ENCODE peak calls at places on chromosome 9, in seven cellular contexts. Y, U, B, P, W, E and F are unnamed samples.

GRCh38 chr9:38359297-38359653 is 33.2 kb upstream of the ALDH1B1 start:
- DNase-seq in Y (no peak), U (no peak), B (no peak), P (no peak), W (no peak), E (no peak), F (no peak)

GRCh38 chr9:93346240-93347112 is 105.0 kb upstream of the FAM120A start:
- DNase-seq in Y (no peak), U (no peak), B (no peak), P (no peak), W (no peak), E (no peak), F (no peak)

GRCh38 chr9:88143944-88144343 is 5.7 kb upstream of the SPATA31C2 start:
- DNase-seq in Y (no peak), U (no peak), B (no peak), P (no peak), W (no peak), E (no peak), F (no peak)

GRCh38 chr9:20561542-20561941 is 60.8 kb downstream of the MLLT3 start:
- DNase-seq in Y (no peak), U (no peak), B (no peak), P (no peak), W (no peak), E (no peak), F (no peak)

GRCh38 chr9:122827759-122828090 is 663 bp downstream of the PDCL start:
- DNase-seq in Y (peak; percentile 6), U (no peak), B (no peak), P (no peak), W (no peak), E (no peak), F (no peak)

GRCh38 chr9:124860582-124861341 is 995 bp downstream of the RPL35 start:
- DNase-seq in Y (no peak), U (no peak), B (no peak), P (no peak), W (no peak), E (no peak), F (no peak)

GRCh38 chr9:114507726-114508125 is 2.5 kb upstream of the WHRN start:
- DNase-seq in Y (no peak), U (no peak), B (peak; percentile 28), P (no peak), W (no peak), E (no peak), F (no peak)

GRCh38 chr9:135809166-135809565 is 98.2 kb downstream of the CAMSAP1 start:
- DNase-seq in Y (no peak), U (no peak), B (no peak), P (no peak), W (no peak), E (no peak), F (no peak)

GRCh38 chr9:97923529-97924108 is 1.3 kb upstream of the TRMO start:
- DNase-seq in Y (peak; percentile 84), U (peak; percentile 71), B (peak; percentile 81), P (peak; percentile 73), W (peak; percentile 79), E (peak; percentile 84), F (peak; percentile 78)

GRCh38 chr9:87656485-87656884 is 69.4 kb upstream of the CTSL start:
- DNase-seq in Y (peak; percentile 24), U (no peak), B (no peak), P (no peak), W (peak; percentile 42), E (no peak), F (no peak)

GRCh38 chr9:133666387-133666786 is 30.2 kb downstream of the DBH start:
- DNase-seq in Y (no peak), U (no peak), B (no peak), P (no peak), W (no peak), E (no peak), F (no peak)

GRCh38 chr9:131228988-131229387 is 47.3 kb downstream of the FAM78A start:
- DNase-seq in Y (no peak), U (no peak), B (no peak), P (no peak), W (no peak), E (no peak), F (no peak)

GRCh38 chr9:134458111-134458845 is 132.0 kb downstream of the RXRA start:
- DNase-seq in Y (no peak), U (no peak), B (no peak), P (no peak), W (no peak), E (no peak), F (no peak)

GRCh38 chr9:134366223-134367031 is 40.2 kb downstream of the RXRA start:
- DNase-seq in Y (peak; percentile 95), U (peak; percentile 92), B (no peak), P (peak; percentile 92), W (peak; percentile 91), E (peak; percentile 96), F (peak; percentile 90)

DNA sequence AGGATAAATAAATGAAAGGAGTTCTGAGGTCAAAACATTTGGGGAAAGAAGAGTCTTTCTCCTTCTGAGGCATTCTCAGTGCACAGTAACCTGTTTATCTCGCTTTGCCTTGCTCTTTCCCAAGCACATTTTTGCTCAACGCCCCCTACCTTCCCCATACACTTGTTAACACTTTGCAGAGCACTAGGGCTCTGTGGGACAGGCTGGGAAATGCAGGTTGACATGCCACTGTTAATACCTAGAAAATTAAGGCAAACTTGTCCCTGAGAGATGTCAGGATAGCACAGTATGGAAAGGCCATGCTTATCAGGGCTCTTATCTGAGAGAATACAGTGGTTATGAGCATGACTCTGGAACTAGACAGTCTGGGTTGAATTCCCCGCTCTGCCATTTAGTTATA is 152.0 kb downstream of the DOCK8 start:
- DNase-seq in Y (no peak), U (no peak), B (no peak), P (no peak), W (no peak), E (no peak), F (no peak)
- TF ChIP-seq CTCF in Y (no peak), U (no peak), B (no peak), P (no peak), W (no peak), E (no peak), F (no peak)

GRCh38 chr9:127022913-127023665 is 99.3 kb downstream of the ANGPTL2 start:
- DNase-seq in Y (no peak), U (peak; percentile 68), B (no peak), P (no peak), W (no peak), E (peak; percentile 74), F (no peak)
- H3K27ac ChIP-seq in Y (peak overlapping the region; percentile 99), U (no peak overlapping the region), B (no peak overlapping the region), P (peak overlapping the region; percentile 86), W (peak overlapping the region; percentile 74), E (peak overlapping the region; percentile 60), F (peak overlapping the region; percentile 52)

DNA sequence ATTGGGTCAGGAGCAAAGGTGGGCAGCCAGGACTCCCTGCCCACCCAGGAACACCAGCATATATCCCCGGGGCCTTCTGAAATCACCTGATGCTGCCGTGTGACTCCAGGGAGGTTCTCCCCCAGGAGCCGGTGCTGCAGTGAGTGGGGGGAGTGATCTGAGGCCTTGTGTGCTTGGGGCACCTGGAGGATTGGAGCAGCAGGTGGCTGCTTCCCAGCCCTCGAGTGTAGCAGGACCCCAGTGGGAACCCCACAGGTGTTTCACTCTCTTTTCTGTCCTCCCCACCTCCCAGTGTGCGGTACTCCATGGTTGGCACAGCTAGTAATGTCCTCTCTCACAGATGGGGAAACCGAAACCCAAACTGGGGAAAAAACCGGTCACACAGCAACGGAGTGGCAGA is 20.4 kb downstream of the NCS1 start:
- DNase-seq in Y (peak; percentile 56), U (no peak), B (peak; percentile 6), P (no peak), W (no peak), E (no peak), F (no peak)
- H3K4me1 ChIP-seq in Y (peaks cover 91% of the 10 kb centered on the region), U (peaks cover 11% of the 10 kb centered on the region), B (no peaks in the 10 kb centered on the region), P (peaks cover 7% of the 10 kb centered on the region), W (peaks cover 96% of the 10 kb centered on the region), E (no peaks in the 10 kb centered on the region), F (no peaks in the 10 kb centered on the region)

GRCh38 chr9:2623866-2624682 is 2.5 kb downstream of the VLDLR start:
- DNase-seq in Y (no peak), U (no peak), B (no peak), P (no peak), W (no peak), E (no peak), F (no peak)

GRCh38 chr9:2623046-2623865 is 1.7 kb downstream of the VLDLR start:
- DNase-seq in Y (peak; percentile 91), U (peak; percentile 79), B (no peak), P (peak; percentile 67), W (peak; percentile 68), E (peak; percentile 88), F (peak; percentile 79)

GRCh38 chr9:2620876-2621677 is 510 bp upstream of the VLDLR start:
- DNase-seq in Y (peak; percentile 87), U (peak; percentile 87), B (peak; percentile 20), P (peak; percentile 85), W (peak; percentile 87), E (peak; percentile 90), F (peak; percentile 82)

GRCh38 chr9:2621678-2622360 is at the start of gene VLDLR:
- DNase-seq in Y (peak; percentile 70), U (peak; percentile 86), B (no peak), P (peak; percentile 68), W (peak; percentile 61), E (peak; percentile 74), F (peak; percentile 48)

GRCh38 chr9:2622361-2623045 is 916 bp downstream of the VLDLR start:
- DNase-seq in Y (peak; percentile 40), U (peak; percentile 62), B (no peak), P (peak; percentile 30), W (peak; percentile 32), E (peak; percentile 69), F (peak; percentile 32)
- TF ChIP-seq CTCF in Y (no peak), U (no peak), B (no peak), P (no peak), W (no peak), E (no peak), F (no peak)

GRCh38 chr9:91933556-91934352 is 16.3 kb downstream of the ROR2 start:
- DNase-seq in Y (no peak), U (no peak), B (no peak), P (no peak), W (no peak), E (no peak), F (no peak)
- H3K27ac ChIP-seq in Y (no peak overlapping the region), U (no peak overlapping the region), B (no peak overlapping the region), P (no peak overlapping the region), W (peak overlapping the region; percentile 43), E (no peak overlapping the region), F (no peak overlapping the region)

DNA sequence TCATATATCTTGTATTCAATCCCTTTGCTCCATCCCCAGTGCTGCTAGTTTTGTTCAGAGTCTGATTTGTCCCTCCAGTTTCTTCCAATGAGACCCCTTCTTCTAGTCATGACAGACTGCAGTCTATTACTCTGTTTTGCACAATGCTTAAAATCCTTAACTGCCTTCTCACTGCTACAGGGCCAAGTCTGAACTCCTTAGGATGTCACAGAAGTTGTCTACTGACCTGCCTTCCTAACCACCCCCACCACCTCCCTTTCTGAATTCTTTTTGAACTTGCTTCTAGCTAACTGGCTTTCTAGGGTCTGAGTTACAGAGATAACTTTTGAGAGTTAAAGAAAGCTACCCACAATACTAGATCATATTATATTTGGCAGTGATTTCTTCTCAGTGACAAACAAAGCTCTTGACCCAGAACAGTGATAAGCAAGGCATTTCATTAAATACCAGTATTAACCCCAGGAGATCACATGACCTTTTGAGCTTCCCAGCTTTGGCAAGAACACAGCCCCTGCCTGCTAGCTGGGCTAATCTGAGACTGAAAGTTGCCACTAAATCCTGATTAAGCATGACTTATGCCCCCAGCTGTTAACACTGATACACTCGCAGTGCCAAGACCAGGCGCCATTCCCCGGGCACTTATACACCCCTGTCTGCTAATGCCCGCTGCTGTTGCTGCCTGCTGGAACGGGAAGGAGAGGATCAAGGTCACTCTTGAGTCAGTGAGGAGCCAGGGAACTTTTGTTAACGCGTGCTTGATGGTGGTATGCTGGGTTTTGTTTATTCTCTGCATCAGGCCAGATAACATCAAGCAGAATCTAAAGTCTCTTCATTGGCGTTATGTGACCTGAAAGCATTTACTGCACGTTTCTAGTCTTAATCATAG is 36.4 kb upstream of the ADAMTSL1 start:
- DNase-seq in Y (peak; percentile 51), U (peak; percentile 61), B (no peak), P (peak; percentile 48), W (peak; percentile 59), E (no peak), F (no peak)
- H3K4me1 ChIP-seq in Y (peaks cover 23% of the 10 kb centered on the region), U (peaks cover 5% of the 10 kb centered on the region), B (no peaks in the 10 kb centered on the region), P (peaks cover 27% of the 10 kb centered on the region), W (peaks cover 39% of the 10 kb centered on the region), E (no peaks in the 10 kb centered on the region), F (peaks cover 7% of the 10 kb centered on the region)